ENCODE peak calls at places on chromosomes 7 and 10, in ten cellular contexts. B is HL-60; S is NCI-H2171; F is hypothalamus; M is COLO829; A is mesenchymal stem cell; Q is CD8-positive, alpha-beta T cell; N is kidney glomerular epithelial cell; X is anterior cingulate cortex; I is AG04449. Y is an unnamed sample.

GRCh38 chr7:27994639-27995038 is 186.0 kb downstream of the JAZF1 start:
- DNase-seq in B (no peak), S (no peak), F (no peak), M (peak), A (peak), Q (no peak), N (no peak), X (no peak), I (no peak), Y (no peak)

GRCh38 chr10:80509403-80510161 is 28.1 kb upstream of the SH2D4B start:
- DNase-seq in B (no peak), S (no peak), F (no peak), M (peak), A (peak), Q (no peak), N (peak), X (no peak), I (peak), Y (no peak)

GRCh38 chr10:43347997-43348396 is 23.4 kb upstream of the FXYD4 start:
- DNase-seq in B (no peak), S (no peak), F (no peak), M (no peak), A (no peak), Q (no peak), N (no peak), X (no peak), I (no peak), Y (no peak)

GRCh38 chr7:23653942-23654341 is 26.1 kb upstream of the FAM221A start:
- DNase-seq in B (no peak), S (no peak), F (no peak), M (no peak), A (peak), Q (no peak), N (no peak), X (no peak), I (no peak), Y (no peak)

GRCh38 chr7:169854-170172 is 22.6 kb upstream of the FAM20C start:
- DNase-seq in B (no peak), S (no peak), F (no peak), M (no peak), A (no peak), Q (no peak), N (no peak), X (no peak), I (no peak), Y (no peak)

GRCh38 chr10:14543048-14543903 is 212.6 kb upstream of the FRMD4A start:
- DNase-seq in B (no peak), S (no peak), F (no peak), M (no peak), A (no peak), Q (no peak), N (no peak), X (no peak), I (no peak), Y (no peak)

GRCh38 chr10:86066696-86067095 is 299.9 kb downstream of the GRID1 start:
- DNase-seq in B (no peak), S (no peak), F (no peak), M (no peak), A (no peak), Q (no peak), N (no peak), X (no peak), I (no peak), Y (no peak)

GRCh38 chr7:44569958-44570357 is 3.8 kb downstream of the DDX56 start:
- DNase-seq in B (no peak), S (no peak), F (no peak), M (no peak), A (no peak), Q (no peak), N (no peak), X (no peak), I (no peak), Y (no peak)